ENCODE peak calls at places on chromosome 13, in eight cellular contexts. I is GM12891, H is psoas muscle, U is foreskin melanocyte, J is A172, X is A549, Z is dermis microvascular lymphatic vessel endothelial cell, Y is AG04450. S is an unnamed sample.

GRCh38 chr13:97659602-97660001 is 225.6 kb downstream of the RAP2A start:
- DNase-seq in I (no peak), H (no peak), U (no peak), J (no peak), X (no peak), Z (peak; percentile 61), Y (peak; percentile 1), S (no peak)

GRCh38 chr13:38582133-38582532 is 104.7 kb upstream of the FREM2 start:
- DNase-seq in I (no peak), H (no peak), U (peak; percentile 48), J (peak; percentile 35), X (peak; percentile 2), Z (peak; percentile 40), Y (no peak), S (no peak)

GRCh38 chr13:30569901-30570576 is 47.7 kb upstream of the USPL1 start:
- DNase-seq in I (no peak), H (no peak), U (peak; percentile 93), J (peak; percentile 90), X (peak; percentile 13), Z (peak; percentile 6), Y (peak; percentile 91), S (no peak)

GRCh38 chr13:64855506-64855905 is 2374.6 kb downstream of the PCDH9 start:
- DNase-seq in I (no peak), H (no peak), U (no peak), J (peak; percentile 0), X (no peak), Z (peak; percentile 67), Y (no peak), S (no peak)

GRCh38 chr13:40206241-40207109 is 460.0 kb downstream of the FOXO1 start:
- DNase-seq in I (no peak), H (no peak), U (no peak), J (no peak), X (no peak), Z (peak; percentile 92), Y (no peak), S (no peak)

GRCh38 chr13:67048793-67049150 is 181.4 kb downstream of the PCDH9 start:
- DNase-seq in I (no peak), H (no peak), U (no peak), J (no peak), X (no peak), Z (no peak), Y (peak; percentile 43), S (no peak)

GRCh38 chr13:109166807-109167206 is 537.4 kb downstream of the MYO16 start:
- DNase-seq in I (no peak), H (no peak), U (no peak), J (no peak), X (no peak), Z (no peak), Y (no peak), S (no peak)

GRCh38 chr13:73984201-73984600 is 150.0 kb downstream of the KLF12 start:
- DNase-seq in I (no peak), H (peak; percentile 50), U (no peak), J (no peak), X (no peak), Z (no peak), Y (no peak), S (no peak)

GRCh38 chr13:25645681-25646080 is 273.9 kb downstream of the ATP8A2 start:
- DNase-seq in I (no peak), H (no peak), U (peak; percentile 83), J (no peak), X (no peak), Z (no peak), Y (no peak), S (no peak)

GRCh38 chr13:110302986-110303385 is 4.0 kb downstream of the COL4A1 start:
- DNase-seq in I (no peak), H (no peak), U (no peak), J (no peak), X (no peak), Z (no peak), Y (no peak), S (no peak)

GRCh38 chr13:99373436-99373835 is 66.2 kb upstream of the GPR183 start:
- DNase-seq in I (no peak), H (no peak), U (no peak), J (no peak), X (no peak), Z (no peak), Y (no peak), S (no peak)

GRCh38 chr13:76462003-76462402 is 424.2 kb downstream of the KCTD12 start:
- DNase-seq in I (no peak), H (no peak), U (no peak), J (no peak), X (no peak), Z (no peak), Y (no peak), S (no peak)

GRCh38 chr13:32031025-32031814 is at the start of gene FRY:
- DNase-seq in I (peak; percentile 51), H (peak; percentile 74), U (no peak), J (peak; percentile 41), X (peak; percentile 32), Z (peak; percentile 49), Y (no peak), S (no peak)

GRCh38 chr13:47256618-47257017 is 359.8 kb upstream of the HTR2A start:
- DNase-seq in I (no peak), H (no peak), U (peak; percentile 32), J (peak; percentile 74), X (no peak), Z (no peak), Y (peak; percentile 42), S (no peak)

GRCh38 chr13:104522235-104523072 is 1456.2 kb upstream of the SLC10A2 start:
- DNase-seq in I (no peak), H (peak; percentile 49), U (no peak), J (no peak), X (no peak), Z (no peak), Y (no peak), S (no peak)

GRCh38 chr13:20109037-20109436 is 51.8 kb downstream of the GJA3 start:
- DNase-seq in I (no peak), H (no peak), U (no peak), J (no peak), X (no peak), Z (no peak), Y (no peak), S (no peak)

GRCh38 chr13:48571121-48571901 is 38.4 kb upstream of the RCBTB2 start:
- DNase-seq in I (no peak), H (no peak), U (no peak), J (no peak), X (no peak), Z (peak; percentile 38), Y (peak; percentile 56), S (no peak)

GRCh38 chr13:73168226-73168992 is 109.6 kb downstream of the KLF5 start:
- DNase-seq in I (no peak), H (no peak), U (no peak), J (peak; percentile 17), X (no peak), Z (peak; percentile 17), Y (no peak), S (no peak)

GRCh38 chr13:106867249-106867648 is 299.3 kb upstream of the ARGLU1 start:
- DNase-seq in I (no peak), H (no peak), U (no peak), J (peak; percentile 4), X (no peak), Z (peak; percentile 7), Y (no peak), S (no peak)

GRCh38 chr13:110637747-110638146 is 22.4 kb downstream of the NAXD start:
- DNase-seq in I (no peak), H (no peak), U (no peak), J (no peak), X (no peak), Z (no peak), Y (no peak), S (no peak)